ENCODE peak calls at places on chromosome 21, in nine cellular contexts. Z is C1 segment of cervical spinal cord; K is effector memory CD4-positive, alpha-beta T cell; L is NT2/D1; B is T-cell; O is LoVo; U is activated naive CD8-positive, alpha-beta T cell treated with anti-CD3 and anti-CD28 coated beads, Interleukin-2, amount 50 U/mL, for 24 hours; G is left kidney; V is NCI-H446. E is an unnamed sample.

GRCh38 chr21:43300496-43301423 is 126.2 kb downstream of the SIK1 start:
- DNase-seq in Z (no peak), K (no peak), L (no peak), B (no peak), O (no peak), U (no peak), G (peak), V (no peak), E (no peak)

GRCh38 chr21:36976882-36977651 is 10.6 kb upstream of the HLCS start:
- DNase-seq in Z (no peak), K (no peak), L (peak), B (no peak), O (peak), U (peak), G (peak), V (peak), E (no peak)

GRCh38 chr21:34592120-34592561 is 22.8 kb downstream of the RCAN1 start:
- DNase-seq in Z (no peak), K (no peak), L (no peak), B (no peak), O (peak), U (no peak), G (no peak), V (no peak), E (no peak)

GRCh38 chr21:31173881-31174555 is 135.7 kb upstream of the KRTAP19-8 start:
- DNase-seq in Z (no peak), K (no peak), L (no peak), B (peak), O (no peak), U (no peak), G (peak), V (no peak), E (no peak)

GRCh38 chr21:37458669-37459276 is 92.2 kb downstream of the DYRK1A start:
- DNase-seq in Z (no peak), K (no peak), L (no peak), B (no peak), O (no peak), U (no peak), G (peak), V (no peak), E (no peak)

GRCh38 chr21:45454081-45454923 is 49.3 kb downstream of the COL18A1 start:
- DNase-seq in Z (no peak), K (no peak), L (no peak), B (no peak), O (no peak), U (no peak), G (peak), V (no peak), E (peak)

GRCh38 chr21:44556879-44557278 is 1.7 kb downstream of the KRTAP10-3 start:
- DNase-seq in Z (no peak), K (no peak), L (no peak), B (no peak), O (no peak), U (no peak), G (no peak), V (no peak), E (no peak)

GRCh38 chr21:44681861-44682579 is at the start of gene KRTAP12-1:
- DNase-seq in Z (no peak), K (no peak), L (no peak), B (no peak), O (no peak), U (no peak), G (no peak), V (no peak), E (no peak)

GRCh38 chr21:35850029-35850428 is 210.3 kb downstream of the SETD4 start:
- DNase-seq in Z (no peak), K (no peak), L (no peak), B (no peak), O (no peak), U (no peak), G (no peak), V (no peak), E (no peak)

GRCh38 chr21:44495641-44496040 is 40.3 kb downstream of the LRRC3 start:
- DNase-seq in Z (no peak), K (no peak), L (no peak), B (no peak), O (no peak), U (no peak), G (no peak), V (no peak), E (no peak)

GRCh38 chr21:18832081-18832670 is 428.6 kb upstream of the TMPRSS15 start:
- DNase-seq in Z (no peak), K (no peak), L (no peak), B (no peak), O (no peak), U (no peak), G (no peak), V (no peak), E (no peak)

GRCh38 chr21:27269646-27270045 is 302.8 kb upstream of the ADAMTS5 start:
- DNase-seq in Z (no peak), K (no peak), L (peak), B (no peak), O (no peak), U (no peak), G (no peak), V (no peak), E (no peak)

GRCh38 chr21:9737871-9738520 is 783.4 kb upstream of the TPTE start:
- DNase-seq in Z (no peak), K (no peak), L (no peak), B (no peak), O (no peak), U (no peak), G (no peak), V (no peak), E (no peak)

GRCh38 chr21:25506887-25507286 is 100.4 kb downstream of the MRPL39 start:
- DNase-seq in Z (no peak), K (no peak), L (no peak), B (no peak), O (no peak), U (no peak), G (no peak), V (no peak), E (no peak)

GRCh38 chr21:44485254-44485793 is 30.0 kb downstream of the LRRC3 start:
- DNase-seq in Z (no peak), K (peak), L (no peak), B (peak), O (no peak), U (peak), G (no peak), V (no peak), E (no peak)

GRCh38 chr21:9772348-9772672 is 749.1 kb upstream of the TPTE start:
- DNase-seq in Z (no peak), K (no peak), L (no peak), B (no peak), O (no peak), U (no peak), G (no peak), V (no peak), E (no peak)

GRCh38 chr21:25421327-25422028 is 185.8 kb downstream of the MRPL39 start:
- DNase-seq in Z (no peak), K (peak), L (peak), B (peak), O (peak), U (peak), G (peak), V (peak), E (no peak)

GRCh38 chr21:29378814-29379213 is 80.1 kb downstream of the BACH1 start:
- DNase-seq in Z (no peak), K (no peak), L (no peak), B (no peak), O (no peak), U (no peak), G (no peak), V (no peak), E (no peak)

GRCh38 chr21:41817228-41817627 is 50.4 kb upstream of the RIPK4 start:
- DNase-seq in Z (no peak), K (no peak), L (peak), B (peak), O (peak), U (peak), G (peak), V (no peak), E (peak)

GRCh38 chr21:45463871-45464270 is 58.9 kb downstream of the COL18A1 start:
- DNase-seq in Z (no peak), K (no peak), L (no peak), B (no peak), O (no peak), U (no peak), G (no peak), V (no peak), E (no peak)

GRCh38 chr21:34808569-34809204 is 139.9 kb downstream of the CLIC6 start:
- DNase-seq in Z (no peak), K (no peak), L (no peak), B (no peak), O (no peak), U (no peak), G (no peak), V (no peak), E (no peak)

GRCh38 chr21:29382029-29382654 is 83.4 kb downstream of the BACH1 start:
- DNase-seq in Z (no peak), K (no peak), L (no peak), B (no peak), O (peak), U (no peak), G (peak), V (no peak), E (no peak)

GRCh38 chr21:39885119-39885848 is 18.0 kb downstream of the PCP4 start:
- DNase-seq in Z (peak), K (no peak), L (no peak), B (no peak), O (no peak), U (no peak), G (peak), V (no peak), E (no peak)

GRCh38 chr21:45805321-45805720 is 161.8 kb downstream of the PCBP3 start:
- DNase-seq in Z (no peak), K (no peak), L (no peak), B (no peak), O (no peak), U (no peak), G (no peak), V (no peak), E (no peak)

GRCh38 chr21:41632748-41633475 is 125.0 kb upstream of the TMPRSS2 start:
- DNase-seq in Z (no peak), K (no peak), L (no peak), B (no peak), O (no peak), U (no peak), G (peak), V (no peak), E (no peak)